ENCODE peak calls at places on chromosomes 2 and 18, in eight cellular contexts. U is HFFc6, F is stomach, B is cardiac muscle cell, A is tibial artery, X is heart left ventricle, I is H9, G is fibroblast of the aortic adventitia. P is an unnamed sample.

GRCh38 chr2:167986223-167986622 is 261.2 kb downstream of the STK39 start:
- DNase-seq in U (no peak), F (no peak), B (no peak), A (no peak), X (no peak), I (no peak), G (no peak), P (no peak)

GRCh38 chr2:205719864-205720263 is 37.6 kb downstream of the NRP2 start:
- DNase-seq in U (no peak), F (no peak), B (no peak), A (no peak), X (no peak), I (no peak), G (no peak), P (no peak)

GRCh38 chr2:25279091-25279651 is 62.6 kb downstream of the DNMT3A start:
- DNase-seq in U (no peak), F (peak), B (peak), A (peak), X (peak), I (no peak), G (peak), P (peak)

GRCh38 chr2:25877431-25878360 is 591 bp downstream of the ASXL2 start:
- DNase-seq in U (peak), F (peak), B (peak), A (peak), X (peak), I (peak), G (peak), P (peak)

GRCh38 chr18:59060540-59060939 is 79.1 kb upstream of the SEC11C start:
- DNase-seq in U (no peak), F (no peak), B (no peak), A (no peak), X (no peak), I (no peak), G (no peak), P (no peak)

GRCh38 chr2:126933707-126934106 is 35.0 kb downstream of the TEX51 start:
- DNase-seq in U (no peak), F (no peak), B (no peak), A (no peak), X (no peak), I (no peak), G (no peak), P (no peak)

GRCh38 chr2:40178971-40179370 is 272.9 kb downstream of the SLC8A1 start:
- DNase-seq in U (peak), F (no peak), B (no peak), A (no peak), X (no peak), I (no peak), G (no peak), P (peak)

GRCh38 chr2:203886579-203887230 is 19.1 kb downstream of the CTLA4 start:
- DNase-seq in U (no peak), F (no peak), B (no peak), A (no peak), X (no peak), I (no peak), G (no peak), P (no peak)

GRCh38 chr2:96247896-96248295 is 17.9 kb downstream of the TMEM127 start:
- DNase-seq in U (no peak), F (no peak), B (no peak), A (no peak), X (no peak), I (no peak), G (no peak), P (no peak)

GRCh38 chr2:70873541-70873940 is 37.9 kb upstream of the CD207 start:
- DNase-seq in U (no peak), F (no peak), B (no peak), A (no peak), X (no peak), I (no peak), G (no peak), P (no peak)

GRCh38 chr2:29322011-29322410 is 206.8 kb downstream of the CLIP4 start:
- DNase-seq in U (peak), F (no peak), B (peak), A (no peak), X (no peak), I (no peak), G (peak), P (no peak)

GRCh38 chr2:144233226-144234114 is 286.4 kb downstream of the ZEB2 start:
- DNase-seq in U (no peak), F (no peak), B (no peak), A (no peak), X (no peak), I (no peak), G (no peak), P (no peak)

GRCh38 chr2:23426284-23426905 is 41.4 kb downstream of the KLHL29 start:
- DNase-seq in U (peak), F (no peak), B (peak), A (peak), X (peak), I (peak), G (peak), P (no peak)

GRCh38 chr2:64273524-64274398 is 129.5 kb upstream of the PELI1 start:
- DNase-seq in U (peak), F (peak), B (peak), A (peak), X (peak), I (no peak), G (peak), P (no peak)

GRCh38 chr18:5964996-5965395 is 69.7 kb upstream of the TMEM200C start:
- DNase-seq in U (no peak), F (no peak), B (no peak), A (no peak), X (no peak), I (no peak), G (no peak), P (no peak)

GRCh38 chr2:215271466-215271865 is 40.4 kb upstream of the ATIC start:
- DNase-seq in U (no peak), F (no peak), B (no peak), A (no peak), X (no peak), I (peak), G (no peak), P (no peak)

GRCh38 chr2:3535467-3535793 is 16.1 kb upstream of the ADI1 start:
- DNase-seq in U (no peak), F (no peak), B (no peak), A (no peak), X (no peak), I (no peak), G (no peak), P (no peak)

GRCh38 chr2:200966770-200967169 is 3.3 kb upstream of the ORC2 start:
- DNase-seq in U (peak), F (no peak), B (peak), A (no peak), X (no peak), I (no peak), G (peak), P (peak)

GRCh38 chr2:73283545-73284295 is 558 bp downstream of the FBXO41 start:
- DNase-seq in U (no peak), F (no peak), B (no peak), A (no peak), X (no peak), I (no peak), G (no peak), P (no peak)

GRCh38 chr2:98091738-98092137 is 4.8 kb downstream of the VWA3B start:
- DNase-seq in U (no peak), F (no peak), B (no peak), A (peak), X (no peak), I (no peak), G (no peak), P (no peak)

GRCh38 chr18:62982600-62983251 is 267.4 kb downstream of the PHLPP1 start:
- DNase-seq in U (peak), F (peak), B (peak), A (peak), X (peak), I (peak), G (peak), P (peak)

GRCh38 chr18:59996370-59996966 is 96.7 kb downstream of the PMAIP1 start:
- DNase-seq in U (peak), F (peak), B (peak), A (no peak), X (no peak), I (no peak), G (peak), P (peak)

GRCh38 chr2:191638079-191638801 is 39.7 kb upstream of the NABP1 start:
- DNase-seq in U (no peak), F (no peak), B (no peak), A (no peak), X (no peak), I (no peak), G (no peak), P (peak)

GRCh38 chr2:42706836-42707235 is 57.1 kb downstream of the OXER1 start:
- DNase-seq in U (no peak), F (no peak), B (peak), A (no peak), X (no peak), I (peak), G (no peak), P (no peak)

GRCh38 chr2:174071321-174071720 is 106.1 kb upstream of the SP3 start:
- DNase-seq in U (no peak), F (no peak), B (no peak), A (no peak), X (no peak), I (no peak), G (no peak), P (no peak)

GRCh38 chr18:75588412-75588811 is 160.9 kb upstream of the SMIM21 start:
- DNase-seq in U (no peak), F (no peak), B (no peak), A (no peak), X (no peak), I (no peak), G (no peak), P (no peak)

GRCh38 chr2:118089015-118089800 is 937 bp downstream of the INSIG2 start:
- DNase-seq in U (peak), F (peak), B (peak), A (peak), X (peak), I (no peak), G (peak), P (peak)

GRCh38 chr18:38025433-38026038 is 459.9 kb upstream of the CELF4 start:
- DNase-seq in U (no peak), F (no peak), B (no peak), A (no peak), X (no peak), I (no peak), G (no peak), P (no peak)

GRCh38 chr2:226909131-226909530 is 73.3 kb downstream of the RHBDD1 start:
- DNase-seq in U (peak), F (no peak), B (no peak), A (no peak), X (no peak), I (no peak), G (no peak), P (no peak)

GRCh38 chr2:71453404-71454220 is at the start of gene DYSF:
- DNase-seq in U (no peak), F (peak), B (peak), A (peak), X (peak), I (peak), G (peak), P (no peak)

GRCh38 chr2:130346041-130346740 is 3.5 kb downstream of the IMP4 start:
- DNase-seq in U (no peak), F (no peak), B (no peak), A (no peak), X (no peak), I (no peak), G (no peak), P (no peak)

GRCh38 chr2:112483047-112483473 is 1.1 kb downstream of the TTL start:
- DNase-seq in U (peak), F (no peak), B (peak), A (no peak), X (no peak), I (peak), G (peak), P (no peak)

GRCh38 chr2:98730053-98730850 is 680 bp downstream of the MGAT4A start:
- DNase-seq in U (no peak), F (peak), B (no peak), A (peak), X (peak), I (peak), G (peak), P (no peak)

GRCh38 chr2:55949613-55950012 is 26.0 kb upstream of the EFEMP1 start:
- DNase-seq in U (no peak), F (no peak), B (no peak), A (no peak), X (no peak), I (no peak), G (no peak), P (no peak)

GRCh38 chr2:176283268-176283667 is 14.0 kb downstream of the MTX2 start:
- DNase-seq in U (no peak), F (no peak), B (peak), A (no peak), X (no peak), I (no peak), G (no peak), P (no peak)

GRCh38 chr2:3483986-3484960 is 35.1 kb downstream of the ADI1 start:
- DNase-seq in U (no peak), F (no peak), B (no peak), A (peak), X (no peak), I (no peak), G (no peak), P (no peak)

GRCh38 chr18:55251186-55251995 is 292.1 kb upstream of the CCDC68 start:
- DNase-seq in U (no peak), F (no peak), B (peak), A (no peak), X (peak), I (no peak), G (peak), P (no peak)

GRCh38 chr18:44564922-44565321 is 115.8 kb upstream of the SETBP1 start:
- DNase-seq in U (peak), F (no peak), B (peak), A (no peak), X (no peak), I (no peak), G (peak), P (no peak)

GRCh38 chr18:35436076-35436649 is 59.0 kb upstream of the ZNF396 start:
- DNase-seq in U (no peak), F (no peak), B (no peak), A (no peak), X (no peak), I (no peak), G (no peak), P (no peak)

GRCh38 chr18:23779696-23780303 is 90.5 kb downstream of the LAMA3 start:
- DNase-seq in U (peak), F (no peak), B (peak), A (no peak), X (no peak), I (no peak), G (peak), P (no peak)
- TF ChIP-seq CTCF in U (peak), F (no peak), B (no peak), A (no peak), X (no peak), I (peak), G (no peak), P (no peak)

GRCh38 chr2:46672752-46673151 is 193.4 kb downstream of the TMEM247 start:
- DNase-seq in U (no peak), F (no peak), B (no peak), A (no peak), X (no peak), I (no peak), G (no peak), P (no peak)
- TF ChIP-seq CTCF in U (no peak), F (no peak), B (no peak), A (no peak), X (no peak), I (peak), G (no peak), P (no peak)

DNA sequence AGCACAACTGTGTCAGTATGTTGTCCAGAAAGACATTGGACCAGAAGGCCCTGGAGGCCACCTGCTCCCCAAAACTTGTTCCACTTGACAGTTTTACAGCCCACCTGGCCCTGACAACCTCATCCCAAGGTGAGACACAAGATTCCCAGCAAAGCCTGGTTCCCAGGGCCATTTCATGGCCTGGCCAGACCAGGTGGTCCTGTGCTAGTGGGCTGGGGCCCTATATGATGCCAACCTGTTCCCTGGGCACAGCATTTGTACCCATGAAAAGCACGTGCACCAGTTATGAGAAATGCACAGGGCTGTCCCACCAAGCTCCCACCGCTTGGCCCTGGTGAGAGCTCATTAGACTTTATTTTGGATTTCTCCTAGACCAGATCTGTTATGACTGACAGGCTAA is 6.0 kb upstream of the SP140L start:
- DNase-seq in U (no peak), F (no peak), B (no peak), A (no peak), X (no peak), I (no peak), G (no peak), P (no peak)
- TF ChIP-seq CTCF in U (no peak), F (no peak), B (no peak), A (no peak), X (no peak), I (no peak), G (no peak), P (no peak)

GRCh38 chr2:208820289-208820688 is 413.7 kb downstream of the PTH2R start:
- DNase-seq in U (no peak), F (no peak), B (no peak), A (no peak), X (no peak), I (no peak), G (no peak), P (no peak)
- TF ChIP-seq CTCF in U (peak), F (no peak), B (no peak), A (no peak), X (no peak), I (peak), G (no peak), P (peak)

GRCh38 chr2:189291460-189291859 is 111.9 kb upstream of the COL5A2 start:
- DNase-seq in U (no peak), F (no peak), B (no peak), A (no peak), X (no peak), I (no peak), G (no peak), P (no peak)

GRCh38 chr2:189287363-189287762 is 107.8 kb upstream of the COL5A2 start:
- DNase-seq in U (no peak), F (no peak), B (no peak), A (no peak), X (no peak), I (no peak), G (no peak), P (no peak)

GRCh38 chr2:189285351-189285750 is 105.8 kb upstream of the COL5A2 start:
- DNase-seq in U (no peak), F (no peak), B (no peak), A (no peak), X (no peak), I (no peak), G (no peak), P (no peak)

GRCh38 chr2:189285962-189286648 is 106.5 kb upstream of the COL5A2 start:
- DNase-seq in U (peak), F (no peak), B (peak), A (no peak), X (no peak), I (no peak), G (peak), P (no peak)

GRCh38 chr2:189287982-189288494 is 108.5 kb upstream of the COL5A2 start:
- DNase-seq in U (peak), F (no peak), B (peak), A (no peak), X (no peak), I (no peak), G (peak), P (peak)
- TF ChIP-seq CTCF in U (peak), F (peak), B (peak), A (peak), X (peak), I (peak), G (peak), P (peak)

GRCh38 chr2:535222-535621 is 142.0 kb downstream of the TMEM18 start:
- DNase-seq in U (peak), F (no peak), B (no peak), A (no peak), X (no peak), I (no peak), G (no peak), P (no peak)
- TF ChIP-seq CTCF in U (peak), F (no peak), B (no peak), A (no peak), X (peak), I (peak), G (no peak), P (no peak)

DNA sequence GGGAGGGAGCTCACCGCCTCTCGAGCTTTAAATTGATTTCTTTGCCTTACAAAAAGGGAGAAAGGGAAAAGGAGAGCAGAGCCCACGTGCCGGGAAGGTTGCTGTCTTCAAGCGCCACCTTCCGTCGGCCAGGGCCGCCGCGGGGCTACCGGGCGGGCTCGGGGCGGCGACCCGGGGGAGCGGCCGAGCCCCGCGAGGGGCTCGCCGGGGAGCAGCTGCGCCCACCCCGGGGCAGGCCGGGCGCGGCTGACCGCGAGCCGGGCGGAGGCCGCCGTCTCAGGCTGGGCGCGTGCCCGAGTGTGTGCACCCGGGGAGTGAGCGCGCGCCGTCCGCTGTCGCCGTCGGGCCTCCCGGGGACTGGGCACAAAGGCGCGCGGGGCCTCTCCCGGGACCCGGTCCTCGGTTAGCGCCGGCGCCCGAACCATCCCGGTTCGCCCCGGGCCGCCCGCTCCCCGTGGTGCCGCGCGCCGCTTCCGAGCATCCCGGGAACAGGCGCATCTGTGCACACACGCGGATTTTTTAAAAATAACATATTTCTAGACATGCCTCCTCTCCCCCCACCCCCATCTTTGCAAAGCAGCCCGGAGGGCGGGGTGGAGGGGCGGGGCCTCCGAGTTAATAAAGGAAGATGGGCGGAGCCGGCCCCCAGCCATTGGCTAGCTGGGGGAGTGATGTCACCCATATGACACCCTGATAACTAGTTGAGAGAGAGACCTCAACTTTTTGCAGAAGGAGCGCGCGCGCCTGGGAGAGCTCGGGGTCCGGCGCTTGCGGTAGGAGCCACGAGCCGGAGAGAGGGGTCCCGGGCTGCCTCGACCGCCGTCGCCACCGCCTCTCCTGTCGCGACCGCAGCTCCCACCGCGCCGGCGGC is at the start of gene SOX11:
- DNase-seq in U (no peak), F (no peak), B (peak), A (no peak), X (peak), I (peak), G (no peak), P (no peak)
- TF ChIP-seq CTCF in U (no peak), F (no peak), B (no peak), A (no peak), X (peak), I (peak), G (no peak), P (no peak)

P was measured in GM10248.